ENCODE peak calls at places on chromosomes 12 and 14, in four cellular contexts. One of them, this sample, is unnamed. For H3K4me1, the result is how much of the 10 kb centered on the place peaks cover.

GRCh38 chr14:80304125-80304766 is 92.9 kb upstream of the DIO2 start:
- DNase-seq in transverse colon: no peak
- DNase-seq in body of pancreas: no peak
- DNase-seq in CD8-positive, alpha-beta memory T cell: no peak
- DNase-seq in this sample: no peak

GRCh38 chr12:83042441-83043215 is 355.9 kb downstream of the TMTC2 start:
- DNase-seq in transverse colon: no peak
- DNase-seq in body of pancreas: peak
- DNase-seq in CD8-positive, alpha-beta memory T cell: no peak
- DNase-seq in this sample: no peak

GRCh38 chr14:75825147-75825592 is 156.6 kb downstream of the TGFB3 start:
- DNase-seq in body of pancreas: no peak
- DNase-seq in CD8-positive, alpha-beta memory T cell: no peak
- DNase-seq in transverse colon: no peak
- DNase-seq in this sample: no peak

GRCh38 chr12:132445884-132446471 is 44.0 kb upstream of the FBRSL1 start:
- DNase-seq in transverse colon: peak
- DNase-seq in body of pancreas: peak
- DNase-seq in CD8-positive, alpha-beta memory T cell: peak
- DNase-seq in this sample: peak

GRCh38 chr14:38951451-38951850 is 151.6 kb downstream of the SEC23A start:
- DNase-seq in body of pancreas: no peak
- DNase-seq in transverse colon: no peak
- DNase-seq in CD8-positive, alpha-beta memory T cell: no peak
- DNase-seq in this sample: no peak

GRCh38 chr14:64878775-64879634 is 702 bp downstream of the SPTB start:
- DNase-seq in body of pancreas: peak
- DNase-seq in transverse colon: peak
- DNase-seq in CD8-positive, alpha-beta memory T cell: peak
- DNase-seq in this sample: no peak

GRCh38 chr12:118094039-118094438 is 9.8 kb downstream of the VSIG10 start:
- DNase-seq in CD8-positive, alpha-beta memory T cell: no peak
- DNase-seq in transverse colon: no peak
- DNase-seq in body of pancreas: no peak
- DNase-seq in this sample: no peak

GRCh38 chr14:64764641-64765520 is 60.7 kb downstream of the PLEKHG3 start:
- DNase-seq in CD8-positive, alpha-beta memory T cell: peak
- DNase-seq in transverse colon: peak
- DNase-seq in body of pancreas: peak
- DNase-seq in this sample: peak

GRCh38 chr12:57166971-57167371 is 19.6 kb upstream of the LRP1-AS start:
- DNase-seq in transverse colon: no peak
- DNase-seq in body of pancreas: no peak
- DNase-seq in CD8-positive, alpha-beta memory T cell: no peak
- DNase-seq in this sample: no peak

GRCh38 chr12:27778206-27778605 is 1.8 kb upstream of the KLHL42 start:
- DNase-seq in body of pancreas: no peak
- DNase-seq in transverse colon: no peak
- DNase-seq in CD8-positive, alpha-beta memory T cell: no peak
- DNase-seq in this sample: no peak

GRCh38 chr14:104527857-104528459 is 51.6 kb upstream of the C14orf180 start:
- DNase-seq in CD8-positive, alpha-beta memory T cell: no peak
- DNase-seq in body of pancreas: no peak
- DNase-seq in transverse colon: no peak
- DNase-seq in this sample: no peak

GRCh38 chr12:89817501-89818226 is 109.0 kb upstream of the ATP2B1 start:
- DNase-seq in body of pancreas: no peak
- DNase-seq in transverse colon: no peak
- DNase-seq in CD8-positive, alpha-beta memory T cell: no peak
- DNase-seq in this sample: no peak

GRCh38 chr12:124024790-124025189 is 51.8 kb downstream of the ZNF664 start:
- DNase-seq in CD8-positive, alpha-beta memory T cell: no peak
- DNase-seq in body of pancreas: no peak
- DNase-seq in transverse colon: no peak
- DNase-seq in this sample: no peak

GRCh38 chr14:84857571-84857970 is 672.4 kb upstream of the FLRT2 start:
- DNase-seq in body of pancreas: no peak
- DNase-seq in CD8-positive, alpha-beta memory T cell: no peak
- DNase-seq in transverse colon: no peak
- DNase-seq in this sample: no peak

GRCh38 chr12:100141666-100141997 is 1.0 kb downstream of the BLTP3B start:
- DNase-seq in transverse colon: no peak
- DNase-seq in body of pancreas: no peak
- DNase-seq in CD8-positive, alpha-beta memory T cell: no peak
- DNase-seq in this sample: no peak

GRCh38 chr14:64806202-64806861 is 73.4 kb downstream of the SPTB start:
- DNase-seq in transverse colon: no peak
- DNase-seq in CD8-positive, alpha-beta memory T cell: no peak
- DNase-seq in body of pancreas: peak
- DNase-seq in this sample: no peak

GRCh38 chr14:68507544-68508081 is 285.3 kb downstream of the ZFP36L1 start:
- DNase-seq in transverse colon: no peak
- DNase-seq in CD8-positive, alpha-beta memory T cell: peak
- DNase-seq in body of pancreas: peak
- DNase-seq in this sample: peak

GRCh38 chr12:22447223-22447622 is 97.1 kb downstream of the C2CD5 start:
- DNase-seq in CD8-positive, alpha-beta memory T cell: no peak
- DNase-seq in transverse colon: no peak
- DNase-seq in body of pancreas: no peak
- DNase-seq in this sample: no peak

GRCh38 chr12:41034686-41035085 is 153.4 kb upstream of the PDZRN4 start:
- DNase-seq in transverse colon: no peak
- DNase-seq in CD8-positive, alpha-beta memory T cell: no peak
- DNase-seq in body of pancreas: no peak
- DNase-seq in this sample: no peak

GRCh38 chr12:6323340-6323994 is 13.0 kb downstream of the PLEKHG6 start:
- DNase-seq in CD8-positive, alpha-beta memory T cell: peak
- DNase-seq in transverse colon: no peak
- DNase-seq in body of pancreas: peak
- DNase-seq in this sample: peak

GRCh38 chr12:70549340-70550179 is 87.7 kb downstream of the PTPRB start:
- DNase-seq in CD8-positive, alpha-beta memory T cell: no peak
- DNase-seq in body of pancreas: no peak
- DNase-seq in transverse colon: no peak
- DNase-seq in this sample: no peak

GRCh38 chr14:22505309-22505708 is 83.7 kb downstream of the DAD1 start:
- DNase-seq in CD8-positive, alpha-beta memory T cell: no peak
- DNase-seq in transverse colon: no peak
- DNase-seq in body of pancreas: no peak
- DNase-seq in this sample: no peak
- H3K27ac ChIP-seq in CD8-positive, alpha-beta memory T cell: peak
- H3K27ac ChIP-seq in transverse colon: peak
- H3K27ac ChIP-seq in body of pancreas: no peak
- H3K27ac ChIP-seq in this sample: no peak

GRCh38 chr12:52121848-52122838 is 42.6 kb downstream of the SMIM41 start:
- DNase-seq in transverse colon: peak
- DNase-seq in CD8-positive, alpha-beta memory T cell: peak
- DNase-seq in body of pancreas: peak
- DNase-seq in this sample: peak

GRCh38 chr12:52120951-52121847 is 41.7 kb downstream of the SMIM41 start:
- DNase-seq in body of pancreas: peak
- DNase-seq in transverse colon: no peak
- DNase-seq in CD8-positive, alpha-beta memory T cell: no peak
- DNase-seq in this sample: no peak

GRCh38 chr12:52122904-52123303 is 43.4 kb downstream of the SMIM41 start:
- DNase-seq in body of pancreas: no peak
- DNase-seq in CD8-positive, alpha-beta memory T cell: no peak
- DNase-seq in transverse colon: no peak
- DNase-seq in this sample: no peak

GRCh38 chr12:52125499-52125900 is 46.0 kb downstream of the SMIM41 start:
- DNase-seq in CD8-positive, alpha-beta memory T cell: no peak
- DNase-seq in transverse colon: no peak
- DNase-seq in body of pancreas: no peak
- DNase-seq in this sample: no peak

GRCh38 chr12:52119398-52120254 is 40.1 kb downstream of the SMIM41 start:
- DNase-seq in CD8-positive, alpha-beta memory T cell: peak
- DNase-seq in body of pancreas: peak
- DNase-seq in transverse colon: peak
- DNase-seq in this sample: peak
- H3K4me3 ChIP-seq in CD8-positive, alpha-beta memory T cell: no peak
- H3K4me3 ChIP-seq in body of pancreas: no peak
- H3K4me3 ChIP-seq in transverse colon: no peak
- H3K4me3 ChIP-seq in this sample: no peak

GRCh38 chr12:53190108-53190729 is 9.5 kb upstream of the CSAD start:
- DNase-seq in CD8-positive, alpha-beta memory T cell: peak
- DNase-seq in transverse colon: peak
- DNase-seq in body of pancreas: peak
- DNase-seq in this sample: peak

GRCh38 chr12:53192531-53193021 is 11.9 kb upstream of the CSAD start:
- DNase-seq in transverse colon: no peak
- DNase-seq in CD8-positive, alpha-beta memory T cell: no peak
- DNase-seq in body of pancreas: no peak
- DNase-seq in this sample: no peak

GRCh38 chr12:53193040-53193439 is 12.3 kb upstream of the CSAD start:
- DNase-seq in body of pancreas: no peak
- DNase-seq in transverse colon: no peak
- DNase-seq in CD8-positive, alpha-beta memory T cell: no peak
- DNase-seq in this sample: no peak

GRCh38 chr12:53191885-53192530 is 11.3 kb upstream of the CSAD start:
- DNase-seq in body of pancreas: no peak
- DNase-seq in CD8-positive, alpha-beta memory T cell: no peak
- DNase-seq in transverse colon: no peak
- DNase-seq in this sample: no peak

DNA sequence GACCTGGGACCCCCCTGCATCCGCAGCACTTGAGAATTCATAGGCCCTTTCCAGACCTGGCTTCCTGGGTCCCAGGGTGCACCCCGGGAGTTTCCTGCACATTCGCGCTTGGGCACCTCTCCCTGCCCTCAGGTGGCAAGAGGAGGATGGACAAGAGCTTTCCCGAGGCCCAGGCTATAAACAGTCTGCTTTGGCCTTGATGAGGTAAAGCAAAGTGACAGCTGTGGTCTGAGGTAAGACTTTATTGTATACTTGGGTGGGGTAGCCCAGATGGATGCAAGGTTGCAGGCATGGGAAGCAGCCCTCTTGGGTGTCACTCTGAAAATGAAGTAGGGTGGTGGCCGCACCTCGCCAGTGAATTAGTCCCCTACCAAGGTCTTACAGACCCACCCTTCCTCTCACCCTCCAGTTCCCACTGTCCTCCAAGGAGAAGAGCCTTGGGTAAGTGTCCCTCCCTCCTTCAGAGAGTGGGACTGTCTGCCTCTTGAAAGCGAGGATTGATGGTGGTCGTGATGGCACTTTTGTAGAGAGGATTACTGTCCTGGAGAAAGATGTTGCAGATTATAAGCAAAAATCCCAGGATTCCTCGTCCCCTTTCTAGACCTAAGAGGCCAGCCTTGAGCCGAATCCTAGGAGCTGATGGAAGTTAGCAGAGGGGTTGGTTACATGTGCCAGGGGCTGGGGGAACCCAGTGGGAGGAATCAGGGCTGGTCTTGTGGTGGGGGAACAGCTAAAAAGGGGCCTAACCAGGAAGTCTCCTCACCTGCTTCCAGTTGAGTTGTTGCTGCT is 10.6 kb upstream of the CSAD start:
- DNase-seq in CD8-positive, alpha-beta memory T cell: no peak
- DNase-seq in transverse colon: no peak
- DNase-seq in body of pancreas: no peak
- DNase-seq in this sample: no peak
- H3K4me1 ChIP-seq in CD8-positive, alpha-beta memory T cell: under half
- H3K4me1 ChIP-seq in transverse colon: under half
- H3K4me1 ChIP-seq in body of pancreas: under half
- H3K4me1 ChIP-seq in this sample: under half

DNA sequence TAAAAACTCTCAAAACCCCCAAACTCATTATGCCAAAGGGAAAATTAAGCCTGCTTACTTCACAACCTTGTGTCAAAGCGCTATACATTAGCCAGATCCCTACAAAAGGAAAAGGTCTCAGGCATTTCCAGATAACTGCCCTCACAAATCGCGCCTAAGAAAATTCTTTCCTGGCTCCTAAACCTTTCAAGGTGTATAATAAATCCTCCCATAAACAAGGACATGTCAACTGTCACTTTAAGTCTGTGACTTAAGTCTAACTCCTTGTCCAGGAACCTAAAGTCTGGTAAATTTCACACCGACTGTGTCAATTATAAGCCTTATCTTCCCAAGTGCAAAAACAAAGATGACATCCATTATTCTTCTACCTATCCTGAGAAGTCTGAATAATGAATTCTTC is 4.3 kb upstream of the ETFBKMT start:
- DNase-seq in CD8-positive, alpha-beta memory T cell: no peak
- DNase-seq in body of pancreas: no peak
- DNase-seq in transverse colon: no peak
- DNase-seq in this sample: no peak
- H3K27ac ChIP-seq in CD8-positive, alpha-beta memory T cell: no peak
- H3K27ac ChIP-seq in body of pancreas: no peak
- H3K27ac ChIP-seq in transverse colon: no peak
- H3K27ac ChIP-seq in this sample: no peak

GRCh38 chr12:127194176-127194575 is 1072.8 kb upstream of the TMEM132C start:
- DNase-seq in CD8-positive, alpha-beta memory T cell: no peak
- DNase-seq in body of pancreas: no peak
- DNase-seq in transverse colon: no peak
- DNase-seq in this sample: no peak
- H3K4me3 ChIP-seq in CD8-positive, alpha-beta memory T cell: no peak
- H3K4me3 ChIP-seq in body of pancreas: no peak
- H3K4me3 ChIP-seq in transverse colon: no peak
- H3K4me3 ChIP-seq in this sample: no peak

DNA sequence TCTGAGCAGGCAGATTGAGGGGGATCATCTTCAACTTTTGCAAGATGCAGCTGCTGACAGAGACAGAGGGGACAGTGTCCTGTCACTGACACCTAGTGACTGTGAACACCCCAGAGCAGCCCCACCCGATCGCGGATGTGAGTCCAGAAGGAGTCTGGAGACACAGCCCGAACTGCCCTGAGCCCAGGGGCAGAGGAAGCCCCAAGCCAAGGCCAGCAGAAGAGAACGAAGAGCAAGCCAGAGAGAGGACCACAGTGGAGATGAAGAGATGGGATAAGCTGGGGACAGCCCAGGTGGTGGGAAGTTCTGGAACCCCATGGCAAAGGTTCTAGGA is 21.7 kb upstream of the LRTM2 start:
- DNase-seq in body of pancreas: no peak
- DNase-seq in transverse colon: no peak
- DNase-seq in CD8-positive, alpha-beta memory T cell: no peak
- DNase-seq in this sample: no peak
- H3K4me1 ChIP-seq in body of pancreas: under half
- H3K4me1 ChIP-seq in transverse colon: under half
- H3K4me1 ChIP-seq in CD8-positive, alpha-beta memory T cell: under half
- H3K4me1 ChIP-seq in this sample: under half

GRCh38 chr14:105665951-105666277 is 139.5 kb downstream of the TMEM121 start:
- DNase-seq in body of pancreas: no peak
- DNase-seq in transverse colon: no peak
- DNase-seq in CD8-positive, alpha-beta memory T cell: no peak
- DNase-seq in this sample: no peak
- H3K27ac ChIP-seq in body of pancreas: no peak
- H3K27ac ChIP-seq in transverse colon: no peak
- H3K27ac ChIP-seq in CD8-positive, alpha-beta memory T cell: no peak
- H3K27ac ChIP-seq in this sample: no peak